ENCODE peak calls at places on chromosomes 12 and 14, in four cellular contexts. G is cardiac fibroblast, K is HL-60, Q is HepG2. A is an unnamed sample.

GRCh38 chr12:104656921-104657320 is 200.2 kb downstream of the CHST11 start:
- DNase-seq in G (peak), K (no peak), Q (no peak), A (no peak)

GRCh38 chr12:27652174-27652763 is 44.0 kb upstream of the REP15 start:
- DNase-seq in G (peak), K (peak), Q (peak), A (peak)

GRCh38 chr12:132169376-132169775 is 25.1 kb downstream of the NOC4L start:
- DNase-seq in G (no peak), K (no peak), Q (no peak), A (no peak)

GRCh38 chr12:124919646-124920352 is 5.3 kb upstream of the UBC start:
- DNase-seq in G (peak), K (no peak), Q (no peak), A (peak)

GRCh38 chr14:36773136-36773540 is 111.5 kb downstream of the PAX9 start:
- DNase-seq in G (no peak), K (no peak), Q (peak), A (no peak)

GRCh38 chr14:85853996-85854526 is 324.1 kb downstream of the FLRT2 start:
- DNase-seq in G (no peak), K (no peak), Q (no peak), A (no peak)

GRCh38 chr12:115354007-115354452 is 670.1 kb upstream of the TBX3 start:
- DNase-seq in G (peak), K (no peak), Q (peak), A (no peak)

GRCh38 chr12:126362490-126362889 is 1297.3 kb downstream of the AACS start:
- DNase-seq in G (no peak), K (no peak), Q (no peak), A (no peak)

GRCh38 chr14:20327005-20327869 is 5.8 kb downstream of the CCNB1IP1 start:
- DNase-seq in G (peak), K (peak), Q (peak), A (no peak)

GRCh38 chr14:21915814-21916213 is 242.2 kb upstream of the OR4E1 start:
- DNase-seq in G (peak), K (no peak), Q (peak), A (no peak)

GRCh38 chr14:99251721-99252120 is 20.3 kb downstream of the BCL11B start:
- DNase-seq in G (no peak), K (no peak), Q (no peak), A (no peak)
- H3K4me3 ChIP-seq in G (no peak), K (no peak), Q (no peak), A (no peak)

GRCh38 chr12:49678711-49679110 is 28.5 kb downstream of the FMNL3 start:
- DNase-seq in G (no peak), K (no peak), Q (no peak), A (no peak)
- TF ChIP-seq CTCF in G (no peak), K (no peak), Q (no peak), A (no peak)

GRCh38 chr12:92930421-92930820 is 1.3 kb upstream of the EEA1 start:
- DNase-seq in G (no peak), K (no peak), Q (no peak), A (no peak)
- H3K4me3 ChIP-seq in G (peak), K (no peak), Q (peak), A (no peak)

GRCh38 chr14:53399057-53399456 is 245.9 kb upstream of the DDHD1 start:
- DNase-seq in G (peak), K (peak), Q (no peak), A (no peak)
- TF ChIP-seq CTCF in G (peak), K (peak), Q (no peak), A (peak)

A was measured in GM12864.